ENCODE peak calls at places on chromosomes 16 and 17, in six cellular contexts. One of them, this sample, is unnamed.

GRCh38 chr17:42163113-42163512 is 8.3 kb upstream of the RAB5C start:
- DNase-seq in mesendoderm: peak
- DNase-seq in H9: peak
- DNase-seq in H1: no peak
- DNase-seq in mesenchymal stem cell: no peak
- DNase-seq in IMR-90: no peak
- DNase-seq in this sample: no peak

GRCh38 chr17:41098476-41098875 is 534 bp upstream of the KRTAP4-8 start:
- DNase-seq in H9: no peak
- DNase-seq in H1: no peak
- DNase-seq in mesenchymal stem cell: no peak
- DNase-seq in IMR-90: peak
- DNase-seq in mesendoderm: no peak
- DNase-seq in this sample: no peak

GRCh38 chr16:79509221-79509631 is 91.3 kb downstream of the MAF start:
- DNase-seq in H1: no peak
- DNase-seq in IMR-90: no peak
- DNase-seq in H9: no peak
- DNase-seq in mesenchymal stem cell: no peak
- DNase-seq in mesendoderm: no peak
- DNase-seq in this sample: no peak

GRCh38 chr16:19694989-19695388 is 23.0 kb downstream of the KNOP1 start:
- DNase-seq in H1: no peak
- DNase-seq in mesenchymal stem cell: peak
- DNase-seq in H9: no peak
- DNase-seq in IMR-90: no peak
- DNase-seq in mesendoderm: peak
- DNase-seq in this sample: no peak

GRCh38 chr17:11797803-11798202 is 199.5 kb downstream of the ZNF18 start:
- DNase-seq in IMR-90: no peak
- DNase-seq in mesenchymal stem cell: no peak
- DNase-seq in mesendoderm: peak
- DNase-seq in H9: no peak
- DNase-seq in H1: no peak
- DNase-seq in this sample: no peak

GRCh38 chr16:27230562-27230991 is 27.3 kb downstream of the KDM8 start:
- DNase-seq in mesenchymal stem cell: no peak
- DNase-seq in mesendoderm: no peak
- DNase-seq in IMR-90: no peak
- DNase-seq in H1: no peak
- DNase-seq in H9: no peak
- DNase-seq in this sample: no peak

GRCh38 chr17:36524428-36524876 is 10.2 kb downstream of the MYO19 start:
- DNase-seq in H1: no peak
- DNase-seq in mesendoderm: no peak
- DNase-seq in mesenchymal stem cell: no peak
- DNase-seq in IMR-90: peak
- DNase-seq in H9: no peak
- DNase-seq in this sample: no peak

GRCh38 chr16:17784073-17784472 is 313.3 kb upstream of the XYLT1 start:
- DNase-seq in H1: no peak
- DNase-seq in IMR-90: peak
- DNase-seq in mesendoderm: peak
- DNase-seq in H9: no peak
- DNase-seq in mesenchymal stem cell: no peak
- DNase-seq in this sample: peak

GRCh38 chr17:8185580-8186445 is 4.2 kb downstream of the BORCS6 start:
- DNase-seq in mesendoderm: peak
- DNase-seq in IMR-90: peak
- DNase-seq in H9: peak
- DNase-seq in H1: no peak
- DNase-seq in mesenchymal stem cell: peak
- DNase-seq in this sample: peak

GRCh38 chr17:18332909-18333489 is 17.9 kb downstream of the SMCR8 start:
- DNase-seq in IMR-90: peak
- DNase-seq in H1: no peak
- DNase-seq in mesendoderm: no peak
- DNase-seq in mesenchymal stem cell: no peak
- DNase-seq in H9: no peak
- DNase-seq in this sample: no peak

GRCh38 chr17:29617481-29618271 is 5.0 kb downstream of the CORO6 start:
- DNase-seq in mesenchymal stem cell: peak
- DNase-seq in IMR-90: peak
- DNase-seq in H1: no peak
- DNase-seq in mesendoderm: peak
- DNase-seq in H9: peak
- DNase-seq in this sample: no peak

GRCh38 chr16:25633549-25633948 is 58.2 kb upstream of the HS3ST4 start:
- DNase-seq in mesendoderm: peak
- DNase-seq in H9: no peak
- DNase-seq in mesenchymal stem cell: no peak
- DNase-seq in H1: peak
- DNase-seq in IMR-90: no peak
- DNase-seq in this sample: no peak

GRCh38 chr16:48384982-48385271 is 286 bp downstream of the SIAH1 start:
- DNase-seq in mesendoderm: no peak
- DNase-seq in mesenchymal stem cell: peak
- DNase-seq in H1: no peak
- DNase-seq in H9: peak
- DNase-seq in IMR-90: no peak
- DNase-seq in this sample: no peak

GRCh38 chr16:19700319-19700781 is 17.7 kb downstream of the KNOP1 start:
- DNase-seq in H1: no peak
- DNase-seq in H9: no peak
- DNase-seq in mesenchymal stem cell: peak
- DNase-seq in IMR-90: peak
- DNase-seq in mesendoderm: no peak
- DNase-seq in this sample: no peak

GRCh38 chr16:12661656-12662172 is 142.0 kb downstream of the CPPED1 start:
- DNase-seq in mesenchymal stem cell: peak
- DNase-seq in mesendoderm: peak
- DNase-seq in H1: peak
- DNase-seq in H9: peak
- DNase-seq in IMR-90: peak
- DNase-seq in this sample: peak

GRCh38 chr17:53420035-53420641 is 402.6 kb upstream of the KIF2B start:
- DNase-seq in mesendoderm: no peak
- DNase-seq in IMR-90: no peak
- DNase-seq in H1: no peak
- DNase-seq in mesenchymal stem cell: no peak
- DNase-seq in H9: no peak
- DNase-seq in this sample: no peak

GRCh38 chr17:32927724-32928526 is at the start of gene TMEM98:
- DNase-seq in mesenchymal stem cell: peak
- DNase-seq in mesendoderm: peak
- DNase-seq in H1: no peak
- DNase-seq in H9: peak
- DNase-seq in IMR-90: peak
- DNase-seq in this sample: peak

GRCh38 chr16:86854058-86854621 is 275.8 kb downstream of the FOXL1 start:
- DNase-seq in mesendoderm: no peak
- DNase-seq in H9: no peak
- DNase-seq in H1: no peak
- DNase-seq in mesenchymal stem cell: no peak
- DNase-seq in IMR-90: peak
- DNase-seq in this sample: no peak

GRCh38 chr17:1709971-1710806 is at the start of gene TLCD2:
- DNase-seq in mesenchymal stem cell: peak
- DNase-seq in H1: no peak
- DNase-seq in mesendoderm: peak
- DNase-seq in H9: peak
- DNase-seq in IMR-90: peak
- DNase-seq in this sample: no peak

GRCh38 chr17:59378621-59379194 is 47.3 kb downstream of the YPEL2 start:
- DNase-seq in mesenchymal stem cell: peak
- DNase-seq in IMR-90: peak
- DNase-seq in mesendoderm: peak
- DNase-seq in H9: no peak
- DNase-seq in H1: no peak
- DNase-seq in this sample: no peak

GRCh38 chr17:42704495-42705494 is 22.5 kb downstream of the CNTNAP1 start:
- DNase-seq in H9: no peak
- DNase-seq in IMR-90: no peak
- DNase-seq in H1: no peak
- DNase-seq in mesenchymal stem cell: no peak
- DNase-seq in mesendoderm: no peak
- DNase-seq in this sample: no peak

GRCh38 chr17:74449306-74449705 is 17.1 kb upstream of the CD300A start:
- DNase-seq in mesenchymal stem cell: no peak
- DNase-seq in IMR-90: no peak
- DNase-seq in H1: no peak
- DNase-seq in mesendoderm: no peak
- DNase-seq in H9: no peak
- DNase-seq in this sample: no peak

GRCh38 chr17:57643062-57643461 is 102.0 kb downstream of the CCDC182 start:
- DNase-seq in mesendoderm: no peak
- DNase-seq in H1: no peak
- DNase-seq in H9: no peak
- DNase-seq in IMR-90: no peak
- DNase-seq in mesenchymal stem cell: no peak
- DNase-seq in this sample: no peak
- H2BK5ac ChIP-seq in mesendoderm: no peak
- H2BK5ac ChIP-seq in H1: no peak
- H2BK5ac ChIP-seq in H9: no peak
- H2BK5ac ChIP-seq in IMR-90: no peak
- H2BK5ac ChIP-seq in mesenchymal stem cell: no peak
- H2BK5ac ChIP-seq in this sample: no peak

GRCh38 chr17:67625971-67626370 is 91.8 kb upstream of the NOL11 start:
- DNase-seq in mesendoderm: no peak
- DNase-seq in mesenchymal stem cell: no peak
- DNase-seq in IMR-90: no peak
- DNase-seq in H1: no peak
- DNase-seq in H9: no peak
- DNase-seq in this sample: no peak
- H2BK5ac ChIP-seq in mesendoderm: no peak
- H2BK5ac ChIP-seq in mesenchymal stem cell: no peak
- H2BK5ac ChIP-seq in IMR-90: no peak
- H2BK5ac ChIP-seq in H1: no peak
- H2BK5ac ChIP-seq in H9: no peak
- H2BK5ac ChIP-seq in this sample: no peak

DNA sequence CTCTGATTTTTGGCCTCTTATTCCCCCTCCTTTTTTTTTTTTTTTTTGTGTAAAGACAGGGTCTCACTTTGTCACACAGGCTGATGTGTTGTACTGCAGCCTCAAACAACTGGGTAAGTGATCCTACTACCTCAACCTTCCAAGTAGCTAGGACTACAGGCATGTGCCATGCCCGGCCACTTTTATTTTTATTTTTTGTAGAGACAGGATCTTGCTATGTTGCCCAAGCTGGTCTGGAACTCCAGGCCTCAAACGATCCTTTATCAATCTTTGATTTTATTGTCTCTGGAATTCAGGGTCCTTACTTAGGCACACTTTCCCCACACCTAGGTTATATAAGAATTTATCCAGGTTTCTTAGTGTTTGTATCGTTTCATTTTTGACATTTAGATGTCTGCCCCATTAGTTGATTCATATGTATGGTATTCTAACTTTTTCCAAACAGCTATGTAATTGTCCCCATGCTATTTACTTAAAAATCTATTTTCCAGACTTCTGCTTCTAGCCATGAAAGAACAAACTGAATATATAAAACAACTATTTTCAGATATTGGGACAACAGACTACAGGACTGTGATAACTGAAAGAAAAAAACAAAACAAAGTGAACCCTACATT is 13.9 kb downstream of the CMC2 start:
- DNase-seq in mesenchymal stem cell: no peak
- DNase-seq in mesendoderm: no peak
- DNase-seq in IMR-90: no peak
- DNase-seq in H9: no peak
- DNase-seq in H1: no peak
- DNase-seq in this sample: no peak
- H2BK5ac ChIP-seq in mesenchymal stem cell: no peak
- H2BK5ac ChIP-seq in mesendoderm: no peak
- H2BK5ac ChIP-seq in IMR-90: peak
- H2BK5ac ChIP-seq in H9: no peak
- H2BK5ac ChIP-seq in H1: no peak
- H2BK5ac ChIP-seq in this sample: no peak

GRCh38 chr17:81330884-81331245 is 35.8 kb upstream of the SLC38A10 start:
- DNase-seq in IMR-90: no peak
- DNase-seq in H1: no peak
- DNase-seq in mesenchymal stem cell: no peak
- DNase-seq in H9: no peak
- DNase-seq in mesendoderm: no peak
- DNase-seq in this sample: no peak

GRCh38 chr17:81329927-81330883 is 35.1 kb upstream of the SLC38A10 start:
- DNase-seq in mesendoderm: peak
- DNase-seq in H1: no peak
- DNase-seq in IMR-90: no peak
- DNase-seq in H9: peak
- DNase-seq in mesenchymal stem cell: peak
- DNase-seq in this sample: no peak

GRCh38 chr17:81329279-81329926 is 34.3 kb upstream of the SLC38A10 start:
- DNase-seq in H9: peak
- DNase-seq in mesendoderm: peak
- DNase-seq in IMR-90: peak
- DNase-seq in H1: no peak
- DNase-seq in mesenchymal stem cell: peak
- DNase-seq in this sample: no peak

GRCh38 chr17:81328925-81329278 is 33.8 kb upstream of the SLC38A10 start:
- DNase-seq in mesenchymal stem cell: peak
- DNase-seq in H9: no peak
- DNase-seq in IMR-90: no peak
- DNase-seq in H1: no peak
- DNase-seq in mesendoderm: peak
- DNase-seq in this sample: no peak

GRCh38 chr17:81328489-81328888 is 33.4 kb upstream of the SLC38A10 start:
- DNase-seq in mesenchymal stem cell: no peak
- DNase-seq in IMR-90: no peak
- DNase-seq in mesendoderm: no peak
- DNase-seq in H1: no peak
- DNase-seq in H9: no peak
- DNase-seq in this sample: no peak
- H2BK5ac ChIP-seq in mesenchymal stem cell: no peak
- H2BK5ac ChIP-seq in IMR-90: no peak
- H2BK5ac ChIP-seq in mesendoderm: no peak
- H2BK5ac ChIP-seq in H1: peak
- H2BK5ac ChIP-seq in H9: no peak
- H2BK5ac ChIP-seq in this sample: peak